ENCODE peak calls at places on chromosome 16, in seven cellular contexts. C is NCI-H82; O is brain microvascular endothelial cell; T is activated CD4-positive, alpha-beta T cell treated with anti-CD3 and anti-CD28 coated beads, Interleukin-2, amount 10 ng/mL, durations not matched to agents 7 days and 5 days; J is HTR-8/SVneo; S is substantia nigra; Q is colonic mucosa. G is an unnamed sample.

GRCh38 chr16:11254913-11255736 is 879 bp downstream of the SOCS1 start:
- DNase-seq in C (peak; percentile 60), O (no peak), T (peak; percentile 64), J (no peak), S (no peak), Q (peak; percentile 49), G (peak; percentile 75)

GRCh38 chr16:21980032-21980431 is 20.9 kb downstream of the PDZD9 start:
- DNase-seq in C (no peak), O (no peak), T (no peak), J (no peak), S (no peak), Q (no peak), G (no peak)

GRCh38 chr16:89779231-89779912 is 37.1 kb downstream of the FANCA start:
- DNase-seq in C (no peak), O (no peak), T (no peak), J (no peak), S (peak; percentile 16), Q (no peak), G (no peak)

GRCh38 chr16:27238016-27238587 is 30.5 kb downstream of the NSMCE1 start:
- DNase-seq in C (no peak), O (no peak), T (no peak), J (no peak), S (no peak), Q (peak; percentile 83), G (no peak)

GRCh38 chr16:24610421-24610765 is 71.0 kb downstream of the RBBP6 start:
- DNase-seq in C (peak; percentile 51), O (no peak), T (no peak), J (no peak), S (peak; percentile 47), Q (no peak), G (no peak)

GRCh38 chr16:11781773-11782172 is 15.3 kb downstream of the ZC3H7A start:
- DNase-seq in C (peak; percentile 91), O (no peak), T (no peak), J (no peak), S (peak; percentile 15), Q (no peak), G (no peak)

GRCh38 chr16:10575506-10576130 is 4.8 kb downstream of the EMP2 start:
- DNase-seq in C (no peak), O (no peak), T (no peak), J (no peak), S (no peak), Q (no peak), G (no peak)

GRCh38 chr16:83356266-83356665 is 451.5 kb upstream of the HSBP1 start:
- DNase-seq in C (peak; percentile 82), O (peak; percentile 60), T (peak; percentile 12), J (peak; percentile 70), S (no peak), Q (no peak), G (no peak)

GRCh38 chr16:85524630-85525463 is 88.3 kb upstream of the GSE1 start:
- DNase-seq in C (peak; percentile 70), O (no peak), T (no peak), J (no peak), S (peak; percentile 16), Q (no peak), G (peak; percentile 56)

GRCh38 chr16:50889276-50889675 is 147.4 kb downstream of the CYLD start:
- DNase-seq in C (no peak), O (no peak), T (no peak), J (no peak), S (no peak), Q (no peak), G (no peak)

GRCh38 chr16:67026570-67026969 is 2.4 kb upstream of the CBFB start:
- DNase-seq in C (no peak), O (no peak), T (no peak), J (no peak), S (no peak), Q (no peak), G (no peak)

GRCh38 chr16:30924086-30924714 is 828 bp downstream of the FBXL19 start:
- DNase-seq in C (peak; percentile 49), O (no peak), T (no peak), J (no peak), S (no peak), Q (peak; percentile 39), G (no peak)

GRCh38 chr16:77782694-77783093 is 5.7 kb upstream of the VAT1L start:
- DNase-seq in C (peak; percentile 74), O (no peak), T (no peak), J (no peak), S (no peak), Q (no peak), G (no peak)